ENCODE peak calls at places on chromosome 13, in eight cellular contexts. One of them, this sample, is unnamed.
A peak's percentile ranks its signal among the peaks of the same experiment; 100 is the strongest.

GRCh38 chr13:30616927-30617314 is 799 bp upstream of the USPL1 start:
- DNase-seq in heart right ventricle: peak; percentile 85
- DNase-seq in GM23338: peak; percentile 81
- DNase-seq in CD4-positive, alpha-beta memory T cell: peak; percentile 75
- DNase-seq in lung: peak; percentile 59
- DNase-seq in naive thymus-derived CD4-positive, alpha-beta T cell: peak; percentile 68
- DNase-seq in neural progenitor cell: peak; percentile 87
- DNase-seq in fibroblast of the aortic adventitia: peak; percentile 94
- DNase-seq in this sample: peak; percentile 73

GRCh38 chr13:26228080-26228479 is 6.0 kb upstream of the RNF6 start:
- DNase-seq in fibroblast of the aortic adventitia: no peak
- DNase-seq in CD4-positive, alpha-beta memory T cell: no peak
- DNase-seq in naive thymus-derived CD4-positive, alpha-beta T cell: no peak
- DNase-seq in lung: no peak
- DNase-seq in GM23338: no peak
- DNase-seq in heart right ventricle: no peak
- DNase-seq in neural progenitor cell: no peak
- DNase-seq in this sample: no peak

GRCh38 chr13:77300176-77301141 is 26.4 kb downstream of the MYCBP2 start:
- DNase-seq in heart right ventricle: no peak
- DNase-seq in fibroblast of the aortic adventitia: peak; percentile 77
- DNase-seq in GM23338: peak; percentile 9
- DNase-seq in naive thymus-derived CD4-positive, alpha-beta T cell: no peak
- DNase-seq in CD4-positive, alpha-beta memory T cell: no peak
- DNase-seq in lung: no peak
- DNase-seq in neural progenitor cell: no peak
- DNase-seq in this sample: no peak

GRCh38 chr13:67390462-67391093 is 160.4 kb upstream of the PCDH9 start:
- DNase-seq in heart right ventricle: no peak
- DNase-seq in neural progenitor cell: no peak
- DNase-seq in GM23338: no peak
- DNase-seq in CD4-positive, alpha-beta memory T cell: no peak
- DNase-seq in fibroblast of the aortic adventitia: peak; percentile 4
- DNase-seq in lung: no peak
- DNase-seq in naive thymus-derived CD4-positive, alpha-beta T cell: no peak
- DNase-seq in this sample: no peak

GRCh38 chr13:49112782-49113525 is 107.2 kb upstream of the MLNR start:
- DNase-seq in fibroblast of the aortic adventitia: peak; percentile 25
- DNase-seq in heart right ventricle: no peak
- DNase-seq in neural progenitor cell: peak; percentile 58
- DNase-seq in GM23338: peak; percentile 75
- DNase-seq in lung: no peak
- DNase-seq in CD4-positive, alpha-beta memory T cell: no peak
- DNase-seq in naive thymus-derived CD4-positive, alpha-beta T cell: no peak
- DNase-seq in this sample: no peak

GRCh38 chr13:98482476-98483444 is 94.1 kb downstream of the STK24 start:
- DNase-seq in CD4-positive, alpha-beta memory T cell: peak; percentile 14
- DNase-seq in GM23338: peak; percentile 46
- DNase-seq in neural progenitor cell: peak; percentile 45
- DNase-seq in heart right ventricle: peak; percentile 76
- DNase-seq in naive thymus-derived CD4-positive, alpha-beta T cell: no peak
- DNase-seq in lung: peak; percentile 57
- DNase-seq in fibroblast of the aortic adventitia: no peak
- DNase-seq in this sample: no peak

GRCh38 chr13:68176486-68176885 is 946.4 kb upstream of the PCDH9 start:
- DNase-seq in fibroblast of the aortic adventitia: peak; percentile 42
- DNase-seq in lung: no peak
- DNase-seq in heart right ventricle: no peak
- DNase-seq in neural progenitor cell: no peak
- DNase-seq in naive thymus-derived CD4-positive, alpha-beta T cell: no peak
- DNase-seq in CD4-positive, alpha-beta memory T cell: no peak
- DNase-seq in GM23338: no peak
- DNase-seq in this sample: no peak

GRCh38 chr13:30618186-30618937 is 642 bp downstream of the USPL1 start:
- DNase-seq in lung: no peak
- DNase-seq in neural progenitor cell: peak; percentile 15
- DNase-seq in CD4-positive, alpha-beta memory T cell: no peak
- DNase-seq in naive thymus-derived CD4-positive, alpha-beta T cell: no peak
- DNase-seq in heart right ventricle: peak; percentile 16
- DNase-seq in GM23338: no peak
- DNase-seq in fibroblast of the aortic adventitia: no peak
- DNase-seq in this sample: no peak

GRCh38 chr13:106498571-106498970 is 36.9 kb downstream of the EFNB2 start:
- DNase-seq in neural progenitor cell: no peak
- DNase-seq in CD4-positive, alpha-beta memory T cell: no peak
- DNase-seq in heart right ventricle: no peak
- DNase-seq in GM23338: no peak
- DNase-seq in naive thymus-derived CD4-positive, alpha-beta T cell: no peak
- DNase-seq in lung: no peak
- DNase-seq in fibroblast of the aortic adventitia: no peak
- DNase-seq in this sample: no peak

GRCh38 chr13:114174529-114174941 is 4.5 kb upstream of the CFAP97D2 start:
- DNase-seq in neural progenitor cell: no peak
- DNase-seq in naive thymus-derived CD4-positive, alpha-beta T cell: no peak
- DNase-seq in GM23338: no peak
- DNase-seq in CD4-positive, alpha-beta memory T cell: no peak
- DNase-seq in fibroblast of the aortic adventitia: peak; percentile 57
- DNase-seq in lung: no peak
- DNase-seq in heart right ventricle: no peak
- DNase-seq in this sample: peak; percentile 79

GRCh38 chr13:80160110-80160509 is 180.8 kb downstream of the SPRY2 start:
- DNase-seq in CD4-positive, alpha-beta memory T cell: no peak
- DNase-seq in lung: no peak
- DNase-seq in neural progenitor cell: no peak
- DNase-seq in fibroblast of the aortic adventitia: no peak
- DNase-seq in heart right ventricle: no peak
- DNase-seq in GM23338: no peak
- DNase-seq in naive thymus-derived CD4-positive, alpha-beta T cell: no peak
- DNase-seq in this sample: no peak

GRCh38 chr13:99425485-99426341 is 75.6 kb upstream of the TM9SF2 start:
- DNase-seq in heart right ventricle: no peak
- DNase-seq in GM23338: no peak
- DNase-seq in fibroblast of the aortic adventitia: no peak
- DNase-seq in naive thymus-derived CD4-positive, alpha-beta T cell: peak; percentile 63
- DNase-seq in neural progenitor cell: no peak
- DNase-seq in CD4-positive, alpha-beta memory T cell: peak; percentile 51
- DNase-seq in lung: no peak
- DNase-seq in this sample: peak; percentile 81

GRCh38 chr13:45137501-45137880 is 17.2 kb downstream of the GTF2F2 start:
- DNase-seq in fibroblast of the aortic adventitia: no peak
- DNase-seq in neural progenitor cell: no peak
- DNase-seq in CD4-positive, alpha-beta memory T cell: no peak
- DNase-seq in lung: no peak
- DNase-seq in naive thymus-derived CD4-positive, alpha-beta T cell: no peak
- DNase-seq in heart right ventricle: no peak
- DNase-seq in GM23338: no peak
- DNase-seq in this sample: no peak

GRCh38 chr13:45133396-45134118 is 13.2 kb downstream of the GTF2F2 start:
- DNase-seq in fibroblast of the aortic adventitia: peak; percentile 17
- DNase-seq in CD4-positive, alpha-beta memory T cell: no peak
- DNase-seq in GM23338: no peak
- DNase-seq in neural progenitor cell: no peak
- DNase-seq in naive thymus-derived CD4-positive, alpha-beta T cell: no peak
- DNase-seq in lung: no peak
- DNase-seq in heart right ventricle: no peak
- DNase-seq in this sample: no peak

GRCh38 chr13:45138282-45138681 is 18.0 kb downstream of the GTF2F2 start:
- DNase-seq in heart right ventricle: no peak
- DNase-seq in neural progenitor cell: no peak
- DNase-seq in lung: no peak
- DNase-seq in CD4-positive, alpha-beta memory T cell: no peak
- DNase-seq in naive thymus-derived CD4-positive, alpha-beta T cell: no peak
- DNase-seq in GM23338: no peak
- DNase-seq in fibroblast of the aortic adventitia: no peak
- DNase-seq in this sample: no peak

GRCh38 chr13:45136741-45137500 is 16.6 kb downstream of the GTF2F2 start:
- DNase-seq in naive thymus-derived CD4-positive, alpha-beta T cell: no peak
- DNase-seq in neural progenitor cell: no peak
- DNase-seq in CD4-positive, alpha-beta memory T cell: no peak
- DNase-seq in heart right ventricle: no peak
- DNase-seq in GM23338: peak; percentile 33
- DNase-seq in lung: no peak
- DNase-seq in fibroblast of the aortic adventitia: no peak
- DNase-seq in this sample: no peak

GRCh38 chr13:45132384-45133064 is 12.2 kb downstream of the GTF2F2 start:
- DNase-seq in neural progenitor cell: no peak
- DNase-seq in fibroblast of the aortic adventitia: no peak
- DNase-seq in heart right ventricle: no peak
- DNase-seq in naive thymus-derived CD4-positive, alpha-beta T cell: no peak
- DNase-seq in lung: no peak
- DNase-seq in CD4-positive, alpha-beta memory T cell: no peak
- DNase-seq in GM23338: no peak
- DNase-seq in this sample: no peak
- H3K4me3 ChIP-seq in neural progenitor cell: no peak overlapping the region
- H3K4me3 ChIP-seq in fibroblast of the aortic adventitia: no peak overlapping the region
- H3K4me3 ChIP-seq in heart right ventricle: no peak overlapping the region
- H3K4me3 ChIP-seq in naive thymus-derived CD4-positive, alpha-beta T cell: no peak overlapping the region
- H3K4me3 ChIP-seq in lung: no peak overlapping the region
- H3K4me3 ChIP-seq in CD4-positive, alpha-beta memory T cell: no peak overlapping the region
- H3K4me3 ChIP-seq in GM23338: no peak overlapping the region
- H3K4me3 ChIP-seq in this sample: no peak overlapping the region

GRCh38 chr13:21670883-21671792 is at the start of gene FGF9:
- DNase-seq in neural progenitor cell: peak; percentile 96
- DNase-seq in heart right ventricle: peak; percentile 46
- DNase-seq in lung: peak; percentile 73
- DNase-seq in naive thymus-derived CD4-positive, alpha-beta T cell: peak; percentile 80
- DNase-seq in fibroblast of the aortic adventitia: peak; percentile 65
- DNase-seq in GM23338: peak; percentile 92
- DNase-seq in CD4-positive, alpha-beta memory T cell: peak; percentile 87
- DNase-seq in this sample: peak; percentile 88

GRCh38 chr13:21670006-21670882 is 629 bp upstream of the FGF9 start:
- DNase-seq in neural progenitor cell: peak; percentile 87
- DNase-seq in heart right ventricle: peak; percentile 35
- DNase-seq in CD4-positive, alpha-beta memory T cell: peak; percentile 60
- DNase-seq in lung: no peak
- DNase-seq in GM23338: peak; percentile 76
- DNase-seq in naive thymus-derived CD4-positive, alpha-beta T cell: peak; percentile 46
- DNase-seq in fibroblast of the aortic adventitia: peak; percentile 42
- DNase-seq in this sample: peak; percentile 69

GRCh38 chr13:21673592-21674270 is 2.9 kb downstream of the FGF9 start:
- DNase-seq in neural progenitor cell: peak; percentile 87
- DNase-seq in naive thymus-derived CD4-positive, alpha-beta T cell: peak; percentile 35
- DNase-seq in heart right ventricle: no peak
- DNase-seq in GM23338: peak; percentile 83
- DNase-seq in fibroblast of the aortic adventitia: peak; percentile 14
- DNase-seq in lung: no peak
- DNase-seq in CD4-positive, alpha-beta memory T cell: peak; percentile 58
- DNase-seq in this sample: peak; percentile 60

GRCh38 chr13:21672811-21673591 is 2.1 kb downstream of the FGF9 start:
- DNase-seq in CD4-positive, alpha-beta memory T cell: no peak
- DNase-seq in naive thymus-derived CD4-positive, alpha-beta T cell: no peak
- DNase-seq in fibroblast of the aortic adventitia: no peak
- DNase-seq in GM23338: no peak
- DNase-seq in heart right ventricle: no peak
- DNase-seq in lung: no peak
- DNase-seq in neural progenitor cell: peak; percentile 20
- DNase-seq in this sample: no peak

DNA sequence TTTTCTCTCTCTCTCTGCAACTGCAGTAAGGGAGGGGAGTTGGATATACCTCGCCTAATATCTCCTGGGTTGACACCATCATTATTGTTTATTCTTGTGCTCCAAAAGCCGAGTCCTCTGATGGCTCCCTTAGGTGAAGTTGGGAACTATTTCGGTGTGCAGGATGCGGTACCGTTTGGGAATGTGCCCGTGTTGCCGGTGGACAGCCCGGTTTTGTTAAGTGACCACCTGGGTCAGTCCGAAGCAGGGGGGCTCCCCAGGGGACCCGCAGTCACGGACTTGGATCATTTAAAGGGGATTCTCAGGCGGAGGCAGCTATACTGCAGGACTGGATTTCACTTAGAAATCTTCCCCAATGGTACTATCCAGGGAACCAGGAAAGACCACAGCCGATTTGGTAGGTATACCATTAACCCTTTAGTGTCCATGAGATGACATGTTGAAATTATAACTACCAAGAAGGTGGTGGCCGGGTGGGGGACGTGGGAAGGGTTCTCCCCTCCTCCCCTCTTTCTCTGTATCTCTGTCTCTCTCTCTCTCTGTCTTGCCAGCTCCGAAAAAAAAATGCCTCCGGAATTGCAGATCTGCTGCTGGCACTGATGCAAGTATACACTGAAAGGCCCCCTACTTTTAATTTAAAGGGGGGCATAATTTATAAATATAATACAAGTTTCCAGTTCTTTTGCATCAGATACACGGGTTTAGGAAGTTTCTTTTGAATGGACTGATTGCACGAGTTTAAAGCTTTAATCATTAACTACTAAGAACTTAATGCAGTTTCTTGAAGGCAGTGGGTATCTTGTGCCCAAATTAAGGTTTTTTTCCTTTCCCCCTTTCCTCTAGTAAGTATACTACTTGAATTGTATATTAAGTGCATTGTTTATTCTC is 1.2 kb downstream of the FGF9 start:
- DNase-seq in heart right ventricle: no peak
- DNase-seq in lung: no peak
- DNase-seq in naive thymus-derived CD4-positive, alpha-beta T cell: no peak
- DNase-seq in CD4-positive, alpha-beta memory T cell: peak; percentile 14
- DNase-seq in GM23338: peak; percentile 46
- DNase-seq in neural progenitor cell: peak; percentile 18
- DNase-seq in fibroblast of the aortic adventitia: no peak
- DNase-seq in this sample: no peak
- H3K4me3 ChIP-seq in heart right ventricle: peak overlapping the region; percentile 48
- H3K4me3 ChIP-seq in lung: no peak overlapping the region
- H3K4me3 ChIP-seq in naive thymus-derived CD4-positive, alpha-beta T cell: peak overlapping the region; percentile 92
- H3K4me3 ChIP-seq in CD4-positive, alpha-beta memory T cell: peak overlapping the region; percentile 38
- H3K4me3 ChIP-seq in GM23338: peak overlapping the region; percentile 87
- H3K4me3 ChIP-seq in neural progenitor cell: peak overlapping the region; percentile 88
- H3K4me3 ChIP-seq in fibroblast of the aortic adventitia: no peak overlapping the region
- H3K4me3 ChIP-seq in this sample: peak overlapping the region; percentile 84

GRCh38 chr13:32036131-32036695 is 4.6 kb downstream of the FRY start:
- DNase-seq in neural progenitor cell: no peak
- DNase-seq in heart right ventricle: peak; percentile 33
- DNase-seq in naive thymus-derived CD4-positive, alpha-beta T cell: no peak
- DNase-seq in lung: no peak
- DNase-seq in GM23338: no peak
- DNase-seq in fibroblast of the aortic adventitia: no peak
- DNase-seq in CD4-positive, alpha-beta memory T cell: no peak
- DNase-seq in this sample: no peak
- H3K4me3 ChIP-seq in neural progenitor cell: no peak overlapping the region
- H3K4me3 ChIP-seq in heart right ventricle: no peak overlapping the region
- H3K4me3 ChIP-seq in naive thymus-derived CD4-positive, alpha-beta T cell: no peak overlapping the region
- H3K4me3 ChIP-seq in lung: no peak overlapping the region
- H3K4me3 ChIP-seq in GM23338: no peak overlapping the region
- H3K4me3 ChIP-seq in fibroblast of the aortic adventitia: no peak overlapping the region
- H3K4me3 ChIP-seq in CD4-positive, alpha-beta memory T cell: no peak overlapping the region
- H3K4me3 ChIP-seq in this sample: no peak overlapping the region

DNA sequence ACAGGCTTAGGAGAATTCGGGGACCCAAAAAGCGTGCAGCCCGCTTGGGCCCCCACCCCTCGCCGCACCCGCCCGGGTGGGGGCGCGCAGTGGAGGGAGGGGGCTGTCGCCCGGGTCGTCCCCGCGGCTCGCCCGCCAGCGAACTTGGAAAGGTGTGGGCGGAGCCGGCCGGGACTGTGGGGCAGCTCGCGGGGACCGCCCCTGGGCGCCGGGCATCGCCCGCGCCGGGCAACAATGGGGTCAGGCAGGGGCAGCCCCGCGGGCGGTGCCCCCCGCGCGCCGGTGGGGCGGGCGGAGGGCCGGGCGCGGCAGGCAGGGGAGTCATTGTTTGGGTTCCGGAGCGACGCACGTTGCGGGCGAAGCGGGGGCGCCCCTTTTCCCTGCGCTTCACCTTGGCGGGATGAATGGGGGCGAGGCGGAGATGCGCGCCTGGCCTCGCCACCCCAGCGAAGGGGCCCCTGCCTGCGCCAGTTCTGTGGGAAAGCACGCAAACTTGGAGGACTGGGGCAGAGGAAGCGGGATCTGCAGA is 637 bp upstream of the KLF12 start:
- DNase-seq in fibroblast of the aortic adventitia: no peak
- DNase-seq in CD4-positive, alpha-beta memory T cell: peak; percentile 73
- DNase-seq in heart right ventricle: peak; percentile 58
- DNase-seq in naive thymus-derived CD4-positive, alpha-beta T cell: peak; percentile 72
- DNase-seq in neural progenitor cell: peak; percentile 72
- DNase-seq in GM23338: no peak
- DNase-seq in lung: peak; percentile 53
- DNase-seq in this sample: no peak
- H3K4me3 ChIP-seq in fibroblast of the aortic adventitia: peak overlapping the region; percentile 95
- H3K4me3 ChIP-seq in CD4-positive, alpha-beta memory T cell: no peak overlapping the region
- H3K4me3 ChIP-seq in heart right ventricle: peak overlapping the region; percentile 93
- H3K4me3 ChIP-seq in naive thymus-derived CD4-positive, alpha-beta T cell: peak overlapping the region; percentile 57
- H3K4me3 ChIP-seq in neural progenitor cell: peak overlapping the region; percentile 98
- H3K4me3 ChIP-seq in GM23338: peak overlapping the region; percentile 95
- H3K4me3 ChIP-seq in lung: peak overlapping the region; percentile 89
- H3K4me3 ChIP-seq in this sample: peak overlapping the region; percentile 69